ENCODE peak calls at places on chromosome 20, in five cellular contexts. Q is NCI-H1436, S is AG08395, I is kidney epithelial cell, F is GM03348. V is an unnamed sample.

GRCh38 chr20:20364016-20364746 is 3.7 kb upstream of the INSM1 start:
- DNase-seq in Q (peak), S (no peak), I (no peak), F (no peak), V (peak)

GRCh38 chr20:51750037-51750769 is 18.0 kb downstream of the ATP9A start:
- DNase-seq in Q (no peak), S (peak), I (peak), F (peak), V (no peak)

GRCh38 chr20:24575811-24576210 is 106.4 kb downstream of the SYNDIG1 start:
- DNase-seq in Q (no peak), S (no peak), I (no peak), F (no peak), V (no peak)

GRCh38 chr20:2920473-2920872 is 47.2 kb downstream of the PTPRA start:
- DNase-seq in Q (no peak), S (no peak), I (no peak), F (no peak), V (no peak)

GRCh38 chr20:17916365-17916996 is 52.1 kb downstream of the SNX5 start:
- DNase-seq in Q (no peak), S (peak), I (no peak), F (no peak), V (no peak)

GRCh38 chr20:23242556-23243180 is 107.9 kb upstream of the NXT1 start:
- DNase-seq in Q (no peak), S (no peak), I (no peak), F (no peak), V (no peak)

GRCh38 chr20:31605031-31605901 is at the start of gene ID1:
- DNase-seq in Q (peak), S (peak), I (peak), F (peak), V (peak)

GRCh38 chr20:591941-592340 is 18.2 kb downstream of the TCF15 start:
- DNase-seq in Q (no peak), S (no peak), I (no peak), F (no peak), V (no peak)

GRCh38 chr20:35506872-35507638 is 22.4 kb downstream of the C20orf173 start:
- DNase-seq in Q (no peak), S (no peak), I (no peak), F (no peak), V (no peak)

GRCh38 chr20:34581341-34582189 is 23.0 kb downstream of the MAP1LC3A start:
- DNase-seq in Q (no peak), S (peak), I (no peak), F (peak), V (no peak)

GRCh38 chr20:62697468-62697912 is 11.1 kb upstream of the NTSR1 start:
- DNase-seq in Q (peak), S (no peak), I (no peak), F (no peak), V (no peak)

GRCh38 chr20:49832632-49833327 is 20.2 kb downstream of the SLC9A8 start:
- DNase-seq in Q (no peak), S (peak), I (no peak), F (peak), V (no peak)